ENCODE peak calls at places on chromosomes 6 and 20, in five cellular contexts. One of them, this sample, is unnamed.

GRCh38 chr20:46720776-46721425 is 11.5 kb downstream of the SLC2A10 start:
- DNase-seq in lung: no peak
- DNase-seq in fibroblast of lung: no peak
- DNase-seq in endodermal cell: no peak
- DNase-seq in left ventricle myocardium inferior: no peak
- DNase-seq in this sample: peak

GRCh38 chr6:108591040-108591816 is 30.5 kb downstream of the FOXO3 start:
- DNase-seq in lung: no peak
- DNase-seq in fibroblast of lung: no peak
- DNase-seq in endodermal cell: no peak
- DNase-seq in left ventricle myocardium inferior: no peak
- DNase-seq in this sample: peak

GRCh38 chr6:53133961-53134360 is 14.7 kb downstream of the GCM1 start:
- DNase-seq in lung: no peak
- DNase-seq in fibroblast of lung: no peak
- DNase-seq in endodermal cell: no peak
- DNase-seq in left ventricle myocardium inferior: no peak
- DNase-seq in this sample: no peak

GRCh38 chr6:166771701-166772100 is 144.7 kb upstream of the RPS6KA2 start:
- DNase-seq in lung: peak
- DNase-seq in fibroblast of lung: no peak
- DNase-seq in endodermal cell: peak
- DNase-seq in left ventricle myocardium inferior: no peak
- DNase-seq in this sample: no peak

GRCh38 chr6:35089216-35089934 is 51.8 kb downstream of the TCP11 start:
- DNase-seq in lung: no peak
- DNase-seq in fibroblast of lung: no peak
- DNase-seq in endodermal cell: peak
- DNase-seq in left ventricle myocardium inferior: no peak
- DNase-seq in this sample: no peak

GRCh38 chr20:37397954-37398749 is 52.2 kb downstream of the SRC start:
- DNase-seq in lung: no peak
- DNase-seq in fibroblast of lung: no peak
- DNase-seq in endodermal cell: no peak
- DNase-seq in left ventricle myocardium inferior: no peak
- DNase-seq in this sample: no peak

GRCh38 chr6:26183581-26184408 is 96.6 kb downstream of the HFE start:
- DNase-seq in lung: peak
- DNase-seq in fibroblast of lung: peak
- DNase-seq in endodermal cell: peak
- DNase-seq in left ventricle myocardium inferior: peak
- DNase-seq in this sample: peak

GRCh38 chr6:7776509-7776908 is 50.6 kb downstream of the BMP6 start:
- DNase-seq in lung: no peak
- DNase-seq in fibroblast of lung: no peak
- DNase-seq in endodermal cell: no peak
- DNase-seq in left ventricle myocardium inferior: no peak
- DNase-seq in this sample: no peak

GRCh38 chr6:127300411-127300810 is 33.7 kb downstream of the RNF146 start:
- DNase-seq in lung: no peak
- DNase-seq in fibroblast of lung: peak
- DNase-seq in endodermal cell: peak
- DNase-seq in left ventricle myocardium inferior: no peak
- DNase-seq in this sample: peak

GRCh38 chr20:18545566-18545965 is 21.7 kb upstream of the SMIM26 start:
- DNase-seq in lung: no peak
- DNase-seq in fibroblast of lung: no peak
- DNase-seq in endodermal cell: no peak
- DNase-seq in left ventricle myocardium inferior: no peak
- DNase-seq in this sample: no peak

GRCh38 chr20:6882911-6883310 is 115.4 kb downstream of the BMP2 start:
- DNase-seq in lung: no peak
- DNase-seq in fibroblast of lung: peak
- DNase-seq in endodermal cell: no peak
- DNase-seq in left ventricle myocardium inferior: no peak
- DNase-seq in this sample: peak

GRCh38 chr6:149779644-149779963 is 30.1 kb downstream of the PCMT1 start:
- DNase-seq in lung: no peak
- DNase-seq in fibroblast of lung: peak
- DNase-seq in endodermal cell: no peak
- DNase-seq in left ventricle myocardium inferior: peak
- DNase-seq in this sample: peak

GRCh38 chr6:50791900-50792508 is 26.7 kb upstream of the TFAP2B start:
- DNase-seq in lung: no peak
- DNase-seq in fibroblast of lung: peak
- DNase-seq in endodermal cell: peak
- DNase-seq in left ventricle myocardium inferior: no peak
- DNase-seq in this sample: peak

GRCh38 chr6:138652824-138653223 is 120.7 kb upstream of the CCDC28A start:
- DNase-seq in lung: no peak
- DNase-seq in fibroblast of lung: no peak
- DNase-seq in endodermal cell: no peak
- DNase-seq in left ventricle myocardium inferior: no peak
- DNase-seq in this sample: no peak

GRCh38 chr6:71698698-71699097 is 187.7 kb upstream of the RIMS1 start:
- DNase-seq in lung: no peak
- DNase-seq in fibroblast of lung: no peak
- DNase-seq in endodermal cell: no peak
- DNase-seq in left ventricle myocardium inferior: no peak
- DNase-seq in this sample: no peak

GRCh38 chr6:125314019-125314581 is 12.3 kb upstream of the HDDC2 start:
- DNase-seq in lung: peak
- DNase-seq in fibroblast of lung: peak
- DNase-seq in endodermal cell: peak
- DNase-seq in left ventricle myocardium inferior: peak
- DNase-seq in this sample: peak

GRCh38 chr20:50521221-50521642 is 11.0 kb downstream of the PTPN1 start:
- DNase-seq in lung: no peak
- DNase-seq in fibroblast of lung: no peak
- DNase-seq in endodermal cell: no peak
- DNase-seq in left ventricle myocardium inferior: no peak
- DNase-seq in this sample: no peak

GRCh38 chr20:50872562-50873288 is 58.5 kb downstream of the ADNP start:
- DNase-seq in lung: no peak
- DNase-seq in fibroblast of lung: no peak
- DNase-seq in endodermal cell: no peak
- DNase-seq in left ventricle myocardium inferior: no peak
- DNase-seq in this sample: no peak

GRCh38 chr20:4814696-4815252 is 93.1 kb downstream of the PRND start:
- DNase-seq in lung: no peak
- DNase-seq in fibroblast of lung: no peak
- DNase-seq in endodermal cell: no peak
- DNase-seq in left ventricle myocardium inferior: peak
- DNase-seq in this sample: no peak

GRCh38 chr6:110567957-110568696 is 91.7 kb upstream of the SLC22A16 start:
- DNase-seq in lung: no peak
- DNase-seq in fibroblast of lung: no peak
- DNase-seq in endodermal cell: no peak
- DNase-seq in left ventricle myocardium inferior: no peak
- DNase-seq in this sample: no peak

GRCh38 chr6:152948150-152948768 is 34.6 kb downstream of the FBXO5 start:
- DNase-seq in lung: no peak
- DNase-seq in fibroblast of lung: peak
- DNase-seq in endodermal cell: no peak
- DNase-seq in left ventricle myocardium inferior: no peak
- DNase-seq in this sample: peak

GRCh38 chr6:13825871-13826270 is 11.5 kb upstream of the MCUR1 start:
- DNase-seq in lung: no peak
- DNase-seq in fibroblast of lung: no peak
- DNase-seq in endodermal cell: no peak
- DNase-seq in left ventricle myocardium inferior: no peak
- DNase-seq in this sample: no peak

GRCh38 chr6:92011681-92012245 is 1407.6 kb downstream of the EPHA7 start:
- DNase-seq in lung: no peak
- DNase-seq in fibroblast of lung: no peak
- DNase-seq in endodermal cell: no peak
- DNase-seq in left ventricle myocardium inferior: no peak
- DNase-seq in this sample: no peak

GRCh38 chr6:163413054-163413344 is 1.5 kb upstream of the QKI start:
- DNase-seq in lung: no peak
- DNase-seq in fibroblast of lung: no peak
- DNase-seq in endodermal cell: no peak
- DNase-seq in left ventricle myocardium inferior: no peak
- DNase-seq in this sample: no peak

GRCh38 chr6:70436320-70436719 is 23.0 kb downstream of the FAM135A start:
- DNase-seq in lung: no peak
- DNase-seq in fibroblast of lung: no peak
- DNase-seq in endodermal cell: no peak
- DNase-seq in left ventricle myocardium inferior: no peak
- DNase-seq in this sample: no peak

GRCh38 chr6:55953384-55953783 is 78.0 kb upstream of the BMP5 start:
- DNase-seq in lung: no peak
- DNase-seq in fibroblast of lung: peak
- DNase-seq in endodermal cell: no peak
- DNase-seq in left ventricle myocardium inferior: no peak
- DNase-seq in this sample: peak

GRCh38 chr6:167906899-167907298 is 80.2 kb downstream of the AFDN start:
- DNase-seq in lung: peak
- DNase-seq in fibroblast of lung: peak
- DNase-seq in endodermal cell: peak
- DNase-seq in left ventricle myocardium inferior: peak
- DNase-seq in this sample: no peak

GRCh38 chr6:167910652-167911051 is 83.9 kb downstream of the AFDN start:
- DNase-seq in lung: no peak
- DNase-seq in fibroblast of lung: no peak
- DNase-seq in endodermal cell: no peak
- DNase-seq in left ventricle myocardium inferior: no peak
- DNase-seq in this sample: no peak

GRCh38 chr6:167910007-167910406 is 83.3 kb downstream of the AFDN start:
- DNase-seq in lung: no peak
- DNase-seq in fibroblast of lung: no peak
- DNase-seq in endodermal cell: no peak
- DNase-seq in left ventricle myocardium inferior: no peak
- DNase-seq in this sample: no peak

GRCh38 chr6:167904791-167905190 is 78.1 kb downstream of the AFDN start:
- DNase-seq in lung: no peak
- DNase-seq in fibroblast of lung: no peak
- DNase-seq in endodermal cell: peak
- DNase-seq in left ventricle myocardium inferior: no peak
- DNase-seq in this sample: no peak

GRCh38 chr6:167907837-167908681 is 81.3 kb downstream of the AFDN start:
- DNase-seq in lung: no peak
- DNase-seq in fibroblast of lung: peak
- DNase-seq in endodermal cell: no peak
- DNase-seq in left ventricle myocardium inferior: no peak
- DNase-seq in this sample: peak
- TF ChIP-seq CTCF in lung: peak
- TF ChIP-seq CTCF in fibroblast of lung: peak
- TF ChIP-seq CTCF in endodermal cell: peak
- TF ChIP-seq CTCF in left ventricle myocardium inferior: peak
- TF ChIP-seq CTCF in this sample: peak

GRCh38 chr6:37893262-37893661 is 73.7 kb downstream of the ZFAND3 start:
- DNase-seq in lung: no peak
- DNase-seq in fibroblast of lung: no peak
- DNase-seq in endodermal cell: no peak
- DNase-seq in left ventricle myocardium inferior: no peak
- DNase-seq in this sample: no peak

GRCh38 chr6:37894585-37894984 is 75.1 kb downstream of the ZFAND3 start:
- DNase-seq in lung: no peak
- DNase-seq in fibroblast of lung: no peak
- DNase-seq in endodermal cell: no peak
- DNase-seq in left ventricle myocardium inferior: no peak
- DNase-seq in this sample: no peak

GRCh38 chr6:37891072-37891471 is 71.5 kb downstream of the ZFAND3 start:
- DNase-seq in lung: no peak
- DNase-seq in fibroblast of lung: no peak
- DNase-seq in endodermal cell: no peak
- DNase-seq in left ventricle myocardium inferior: no peak
- DNase-seq in this sample: no peak

GRCh38 chr6:37884548-37884947 is 65.0 kb downstream of the ZFAND3 start:
- DNase-seq in lung: no peak
- DNase-seq in fibroblast of lung: peak
- DNase-seq in endodermal cell: no peak
- DNase-seq in left ventricle myocardium inferior: no peak
- DNase-seq in this sample: no peak

GRCh38 chr6:37889015-37889885 is 69.7 kb downstream of the ZFAND3 start:
- DNase-seq in lung: no peak
- DNase-seq in fibroblast of lung: peak
- DNase-seq in endodermal cell: no peak
- DNase-seq in left ventricle myocardium inferior: no peak
- DNase-seq in this sample: peak
- H3K4me3 ChIP-seq in lung: no peak
- H3K4me3 ChIP-seq in fibroblast of lung: no peak
- H3K4me3 ChIP-seq in endodermal cell: no peak
- H3K4me3 ChIP-seq in left ventricle myocardium inferior: no peak
- H3K4me3 ChIP-seq in this sample: no peak

DNA sequence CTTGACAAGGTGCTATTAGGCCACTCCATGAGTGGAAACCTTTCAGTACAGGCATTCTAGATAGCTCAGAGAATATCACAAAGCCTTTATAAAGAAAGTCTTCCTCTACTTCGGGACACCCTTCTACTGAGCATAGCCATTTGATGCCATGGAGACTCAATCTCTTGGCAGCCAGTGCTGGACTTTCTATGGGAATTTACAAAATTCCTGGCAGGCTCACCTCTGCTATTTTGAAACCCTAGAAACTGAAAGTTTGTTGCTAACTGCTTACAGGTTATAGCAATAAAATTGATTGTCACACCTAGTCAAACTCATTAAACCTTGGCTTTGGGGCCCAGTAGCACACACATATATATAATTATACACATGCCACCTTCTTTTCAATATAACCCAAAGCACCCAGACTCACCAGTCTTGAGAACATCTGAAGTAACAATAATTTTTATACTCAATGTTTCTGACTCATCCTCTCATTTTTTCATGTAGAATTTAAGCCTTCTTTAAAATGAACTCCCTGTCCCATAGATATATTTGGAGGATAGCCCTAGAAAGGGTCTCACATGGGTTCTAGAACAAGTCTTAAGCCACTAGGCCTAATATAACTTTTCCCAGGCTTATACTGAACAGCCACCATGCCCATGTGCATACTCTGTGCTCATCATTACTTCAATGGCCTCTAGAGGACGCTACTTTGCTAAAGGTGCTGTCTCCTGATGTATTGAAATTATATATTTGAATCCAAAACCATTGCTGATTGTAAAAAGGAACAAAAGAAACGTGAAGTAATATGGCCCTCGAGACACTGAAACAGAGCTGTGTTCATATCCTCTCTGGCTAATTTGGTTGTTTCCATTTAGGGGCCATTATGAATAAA is 368.1 kb upstream of the MARCKS start:
- DNase-seq in lung: no peak
- DNase-seq in fibroblast of lung: no peak
- DNase-seq in endodermal cell: no peak
- DNase-seq in left ventricle myocardium inferior: no peak
- DNase-seq in this sample: no peak
- TF ChIP-seq CTCF in lung: no peak
- TF ChIP-seq CTCF in fibroblast of lung: no peak
- TF ChIP-seq CTCF in endodermal cell: peak
- TF ChIP-seq CTCF in left ventricle myocardium inferior: no peak
- TF ChIP-seq CTCF in this sample: peak

DNA sequence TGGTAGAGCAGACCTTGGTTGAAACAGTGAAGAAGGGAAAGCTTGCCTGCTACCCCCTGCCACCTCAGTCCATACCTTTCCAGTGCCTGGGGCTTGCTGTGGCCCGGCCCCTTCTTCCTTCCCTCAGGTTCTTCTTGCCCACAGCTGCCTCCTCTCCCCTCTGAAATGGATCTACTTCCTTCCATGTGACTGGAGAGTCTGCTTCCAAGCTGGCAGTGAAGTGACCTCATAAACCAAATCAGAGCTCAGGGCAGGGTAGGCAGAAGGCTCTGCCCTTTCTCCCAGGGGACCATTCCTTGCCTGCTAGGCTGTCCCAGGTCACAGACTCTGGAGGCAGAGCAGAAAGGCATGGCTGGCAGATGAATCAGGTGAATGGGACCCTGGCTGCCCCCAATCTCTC is 23.8 kb upstream of the SRF start:
- DNase-seq in lung: no peak
- DNase-seq in fibroblast of lung: no peak
- DNase-seq in endodermal cell: no peak
- DNase-seq in left ventricle myocardium inferior: no peak
- DNase-seq in this sample: no peak
- H3K4me3 ChIP-seq in lung: no peak
- H3K4me3 ChIP-seq in fibroblast of lung: no peak
- H3K4me3 ChIP-seq in endodermal cell: no peak
- H3K4me3 ChIP-seq in left ventricle myocardium inferior: no peak
- H3K4me3 ChIP-seq in this sample: no peak